ENCODE peak calls at places on chromosomes 11 and 22, in ten cellular contexts. One of them, this sample, is unnamed.

GRCh38 chr11:22752908-22753310 is 76.7 kb downstream of the SVIP start:
- DNase-seq in mesendoderm: no peak
- DNase-seq in sigmoid colon: no peak
- DNase-seq in Panc1: no peak
- DNase-seq in esophagus squamous epithelium: no peak
- DNase-seq in testis: no peak
- DNase-seq in mesenchymal stem cell: no peak
- DNase-seq in IMR-90: no peak
- DNase-seq in transverse colon: no peak
- DNase-seq in naive thymus-derived CD4-positive, alpha-beta T cell: no peak
- DNase-seq in this sample: no peak

GRCh38 chr11:113184498-113184897 is 129.9 kb upstream of the TTC12 start:
- DNase-seq in esophagus squamous epithelium: no peak
- DNase-seq in sigmoid colon: no peak
- DNase-seq in Panc1: peak; percentile 2
- DNase-seq in IMR-90: peak; percentile 56
- DNase-seq in transverse colon: no peak
- DNase-seq in testis: no peak
- DNase-seq in mesenchymal stem cell: peak; percentile 94
- DNase-seq in mesendoderm: peak; percentile 81
- DNase-seq in naive thymus-derived CD4-positive, alpha-beta T cell: no peak
- DNase-seq in this sample: no peak

GRCh38 chr22:44361391-44362126 is 48.8 kb upstream of the SHISAL1 start:
- DNase-seq in Panc1: no peak
- DNase-seq in mesenchymal stem cell: no peak
- DNase-seq in sigmoid colon: peak; percentile 63
- DNase-seq in transverse colon: no peak
- DNase-seq in naive thymus-derived CD4-positive, alpha-beta T cell: no peak
- DNase-seq in mesendoderm: no peak
- DNase-seq in IMR-90: no peak
- DNase-seq in testis: no peak
- DNase-seq in esophagus squamous epithelium: no peak
- DNase-seq in this sample: no peak

GRCh38 chr22:28923826-28924732 is 40.7 kb downstream of the ZNRF3 start:
- DNase-seq in naive thymus-derived CD4-positive, alpha-beta T cell: no peak
- DNase-seq in mesenchymal stem cell: no peak
- DNase-seq in IMR-90: no peak
- DNase-seq in sigmoid colon: no peak
- DNase-seq in testis: peak; percentile 41
- DNase-seq in mesendoderm: no peak
- DNase-seq in transverse colon: peak; percentile 38
- DNase-seq in esophagus squamous epithelium: no peak
- DNase-seq in Panc1: no peak
- DNase-seq in this sample: no peak

GRCh38 chr11:118533769-118534729 is 3.1 kb downstream of the TMEM25 start:
- DNase-seq in transverse colon: peak; percentile 57
- DNase-seq in esophagus squamous epithelium: no peak
- DNase-seq in mesendoderm: no peak
- DNase-seq in IMR-90: no peak
- DNase-seq in sigmoid colon: no peak
- DNase-seq in mesenchymal stem cell: no peak
- DNase-seq in naive thymus-derived CD4-positive, alpha-beta T cell: no peak
- DNase-seq in Panc1: no peak
- DNase-seq in testis: peak; percentile 50
- DNase-seq in this sample: no peak

GRCh38 chr11:20372081-20372480 is 8.6 kb downstream of the HTATIP2 start:
- DNase-seq in naive thymus-derived CD4-positive, alpha-beta T cell: no peak
- DNase-seq in sigmoid colon: no peak
- DNase-seq in IMR-90: no peak
- DNase-seq in transverse colon: no peak
- DNase-seq in mesenchymal stem cell: no peak
- DNase-seq in mesendoderm: no peak
- DNase-seq in testis: no peak
- DNase-seq in esophagus squamous epithelium: no peak
- DNase-seq in Panc1: no peak
- DNase-seq in this sample: no peak

GRCh38 chr11:24391165-24391564 is 105.7 kb upstream of the LUZP2 start:
- DNase-seq in naive thymus-derived CD4-positive, alpha-beta T cell: no peak
- DNase-seq in Panc1: no peak
- DNase-seq in esophagus squamous epithelium: no peak
- DNase-seq in sigmoid colon: no peak
- DNase-seq in IMR-90: peak; percentile 87
- DNase-seq in transverse colon: no peak
- DNase-seq in mesendoderm: peak; percentile 18
- DNase-seq in mesenchymal stem cell: peak; percentile 86
- DNase-seq in testis: no peak
- DNase-seq in this sample: no peak

GRCh38 chr11:102476812-102477211 is 24.2 kb upstream of the TMEM123 start:
- DNase-seq in mesendoderm: no peak
- DNase-seq in testis: no peak
- DNase-seq in esophagus squamous epithelium: no peak
- DNase-seq in mesenchymal stem cell: no peak
- DNase-seq in Panc1: no peak
- DNase-seq in IMR-90: peak; percentile 22
- DNase-seq in naive thymus-derived CD4-positive, alpha-beta T cell: peak; percentile 36
- DNase-seq in sigmoid colon: no peak
- DNase-seq in transverse colon: peak; percentile 73
- DNase-seq in this sample: no peak

GRCh38 chr22:48724899-48725298 is 1102.8 kb downstream of the BRD1 start:
- DNase-seq in mesenchymal stem cell: no peak
- DNase-seq in esophagus squamous epithelium: no peak
- DNase-seq in IMR-90: no peak
- DNase-seq in transverse colon: no peak
- DNase-seq in sigmoid colon: no peak
- DNase-seq in mesendoderm: no peak
- DNase-seq in testis: no peak
- DNase-seq in naive thymus-derived CD4-positive, alpha-beta T cell: no peak
- DNase-seq in Panc1: no peak
- DNase-seq in this sample: no peak

GRCh38 chr11:93291146-93291545 is 39.4 kb upstream of the DEUP1 start:
- DNase-seq in testis: no peak
- DNase-seq in mesendoderm: peak; percentile 45
- DNase-seq in Panc1: no peak
- DNase-seq in naive thymus-derived CD4-positive, alpha-beta T cell: no peak
- DNase-seq in IMR-90: no peak
- DNase-seq in esophagus squamous epithelium: no peak
- DNase-seq in mesenchymal stem cell: no peak
- DNase-seq in transverse colon: no peak
- DNase-seq in sigmoid colon: no peak
- DNase-seq in this sample: no peak

GRCh38 chr22:19579880-19580279 is 55.7 kb upstream of the CLDN5 start:
- DNase-seq in naive thymus-derived CD4-positive, alpha-beta T cell: peak; percentile 11
- DNase-seq in sigmoid colon: peak; percentile 74
- DNase-seq in esophagus squamous epithelium: no peak
- DNase-seq in transverse colon: peak; percentile 11
- DNase-seq in IMR-90: no peak
- DNase-seq in Panc1: no peak
- DNase-seq in testis: no peak
- DNase-seq in mesendoderm: no peak
- DNase-seq in mesenchymal stem cell: no peak
- DNase-seq in this sample: no peak

GRCh38 chr11:16001899-16002426 is 354.4 kb downstream of the SOX6 start:
- DNase-seq in Panc1: no peak
- DNase-seq in IMR-90: peak; percentile 95
- DNase-seq in testis: no peak
- DNase-seq in naive thymus-derived CD4-positive, alpha-beta T cell: no peak
- DNase-seq in mesenchymal stem cell: peak; percentile 96
- DNase-seq in transverse colon: peak; percentile 13
- DNase-seq in mesendoderm: peak; percentile 22
- DNase-seq in sigmoid colon: no peak
- DNase-seq in esophagus squamous epithelium: no peak
- DNase-seq in this sample: no peak

DNA sequence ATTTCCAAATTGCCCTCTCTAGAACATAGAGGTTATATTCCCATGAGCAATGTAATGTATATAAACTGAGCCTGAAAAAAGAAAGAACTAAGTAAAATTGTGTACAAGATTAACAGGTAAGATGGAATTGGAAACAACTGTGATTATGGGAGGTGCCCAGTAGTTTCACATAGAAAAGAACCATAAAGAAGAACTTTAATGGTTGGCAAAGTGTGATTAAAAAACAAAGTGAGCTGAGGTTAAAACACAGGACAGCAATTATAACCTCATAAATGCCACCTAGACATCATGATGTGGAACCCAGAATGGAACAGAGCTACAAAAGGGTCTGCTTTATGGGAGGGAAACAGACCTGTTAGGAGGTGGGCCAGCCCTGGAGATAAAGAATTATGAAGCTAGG is 58.6 kb downstream of the CYB5R2 start:
- DNase-seq in esophagus squamous epithelium: no peak
- DNase-seq in transverse colon: no peak
- DNase-seq in naive thymus-derived CD4-positive, alpha-beta T cell: no peak
- DNase-seq in mesenchymal stem cell: no peak
- DNase-seq in sigmoid colon: no peak
- DNase-seq in Panc1: no peak
- DNase-seq in testis: no peak
- DNase-seq in mesendoderm: no peak
- DNase-seq in IMR-90: no peak
- DNase-seq in this sample: no peak
- H3K4me1 ChIP-seq in esophagus squamous epithelium: peaks cover 13% of the 10 kb centered on the region
- H3K4me1 ChIP-seq in transverse colon: no peaks in the 10 kb centered on the region
- H3K4me1 ChIP-seq in naive thymus-derived CD4-positive, alpha-beta T cell: no peaks in the 10 kb centered on the region
- H3K4me1 ChIP-seq in mesenchymal stem cell: no peaks in the 10 kb centered on the region
- H3K4me1 ChIP-seq in sigmoid colon: no peaks in the 10 kb centered on the region
- H3K4me1 ChIP-seq in Panc1: no peaks in the 10 kb centered on the region
- H3K4me1 ChIP-seq in testis: peaks cover 11% of the 10 kb centered on the region
- H3K4me1 ChIP-seq in mesendoderm: peaks cover 10% of the 10 kb centered on the region
- H3K4me1 ChIP-seq in IMR-90: peaks cover 2% of the 10 kb centered on the region
- H3K4me1 ChIP-seq in this sample: no peaks in the 10 kb centered on the region

DNA sequence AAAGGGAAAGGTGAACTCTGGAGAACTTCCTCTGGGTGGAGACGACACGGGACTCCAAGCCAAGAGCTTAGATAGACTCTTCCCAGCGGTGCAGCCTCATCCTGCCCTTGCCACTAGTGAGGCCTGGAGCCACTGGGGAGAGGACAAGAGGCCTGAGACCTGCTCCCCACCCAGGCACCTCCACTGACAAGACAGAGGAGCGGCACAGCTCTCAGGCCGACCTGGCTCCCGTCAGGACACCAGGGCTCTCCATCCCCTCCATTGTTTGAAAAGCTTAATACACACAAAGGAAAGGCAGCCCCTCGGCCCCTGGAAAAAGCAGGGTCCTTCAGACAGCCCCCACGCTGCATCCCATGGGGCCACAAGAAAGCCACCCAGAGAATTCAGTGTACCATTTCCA is 29.6 kb downstream of the POLDIP3 start:
- DNase-seq in testis: no peak
- DNase-seq in mesenchymal stem cell: no peak
- DNase-seq in transverse colon: no peak
- DNase-seq in mesendoderm: no peak
- DNase-seq in esophagus squamous epithelium: no peak
- DNase-seq in sigmoid colon: no peak
- DNase-seq in IMR-90: no peak
- DNase-seq in naive thymus-derived CD4-positive, alpha-beta T cell: no peak
- DNase-seq in Panc1: no peak
- DNase-seq in this sample: no peak
- H3K36me3 ChIP-seq in testis: no peaks in the 10 kb centered on the region
- H3K36me3 ChIP-seq in mesenchymal stem cell: peaks cover 73% of the 10 kb centered on the region
- H3K36me3 ChIP-seq in transverse colon: peaks cover 56% of the 10 kb centered on the region
- H3K36me3 ChIP-seq in mesendoderm: peaks cover 19% of the 10 kb centered on the region
- H3K36me3 ChIP-seq in esophagus squamous epithelium: peaks cover 20% of the 10 kb centered on the region
- H3K36me3 ChIP-seq in sigmoid colon: peaks cover 42% of the 10 kb centered on the region
- H3K36me3 ChIP-seq in IMR-90: peaks cover 49% of the 10 kb centered on the region
- H3K36me3 ChIP-seq in naive thymus-derived CD4-positive, alpha-beta T cell: peaks cover 64% of the 10 kb centered on the region
- H3K36me3 ChIP-seq in Panc1: no peaks in the 10 kb centered on the region
- H3K36me3 ChIP-seq in this sample: peaks cover 56% of the 10 kb centered on the region

DNA sequence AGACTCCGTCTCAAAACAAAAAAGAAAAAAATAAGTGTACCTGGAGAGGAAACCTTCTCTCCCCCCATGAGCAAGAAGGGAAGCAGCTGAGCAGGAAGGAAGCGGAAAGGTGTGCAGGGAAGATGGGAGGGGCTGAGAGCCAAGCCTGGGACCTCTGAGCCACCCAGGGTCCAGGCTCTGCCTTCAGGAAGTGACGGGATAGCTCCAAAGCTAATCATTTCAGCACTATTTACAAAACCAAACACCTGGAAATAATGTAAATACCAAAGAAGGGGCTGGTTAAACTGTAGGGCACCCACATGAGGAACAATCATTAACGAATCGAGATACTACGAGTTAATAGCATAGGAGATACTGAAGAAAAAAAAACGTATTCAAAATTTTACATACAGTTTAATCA is 27.9 kb downstream of the ARRB1 start:
- DNase-seq in naive thymus-derived CD4-positive, alpha-beta T cell: no peak
- DNase-seq in IMR-90: no peak
- DNase-seq in transverse colon: peak; percentile 68
- DNase-seq in mesendoderm: peak; percentile 31
- DNase-seq in mesenchymal stem cell: no peak
- DNase-seq in sigmoid colon: no peak
- DNase-seq in esophagus squamous epithelium: no peak
- DNase-seq in Panc1: no peak
- DNase-seq in testis: no peak
- DNase-seq in this sample: no peak
- H3K4me1 ChIP-seq in naive thymus-derived CD4-positive, alpha-beta T cell: peaks cover 39% of the 10 kb centered on the region
- H3K4me1 ChIP-seq in IMR-90: peaks cover 14% of the 10 kb centered on the region
- H3K4me1 ChIP-seq in transverse colon: peaks cover 55% of the 10 kb centered on the region
- H3K4me1 ChIP-seq in mesendoderm: peaks cover 14% of the 10 kb centered on the region
- H3K4me1 ChIP-seq in mesenchymal stem cell: peaks cover 29% of the 10 kb centered on the region
- H3K4me1 ChIP-seq in sigmoid colon: peaks cover 51% of the 10 kb centered on the region
- H3K4me1 ChIP-seq in esophagus squamous epithelium: peaks cover 40% of the 10 kb centered on the region
- H3K4me1 ChIP-seq in Panc1: peaks cover 89% of the 10 kb centered on the region
- H3K4me1 ChIP-seq in testis: peaks cover 27% of the 10 kb centered on the region
- H3K4me1 ChIP-seq in this sample: no peaks in the 10 kb centered on the region

GRCh38 chr22:38504731-38505594 is 1.1 kb downstream of the DDX17 start:
- DNase-seq in testis: peak; percentile 71
- DNase-seq in Panc1: no peak
- DNase-seq in naive thymus-derived CD4-positive, alpha-beta T cell: peak; percentile 39
- DNase-seq in mesendoderm: peak; percentile 82
- DNase-seq in sigmoid colon: peak; percentile 78
- DNase-seq in IMR-90: peak; percentile 48
- DNase-seq in transverse colon: peak; percentile 66
- DNase-seq in mesenchymal stem cell: peak; percentile 71
- DNase-seq in esophagus squamous epithelium: no peak
- DNase-seq in this sample: peak; percentile 74

GRCh38 chr22:38501797-38502672 is 4.1 kb downstream of the DDX17 start:
- DNase-seq in Panc1: no peak
- DNase-seq in sigmoid colon: no peak
- DNase-seq in IMR-90: no peak
- DNase-seq in transverse colon: no peak
- DNase-seq in esophagus squamous epithelium: no peak
- DNase-seq in naive thymus-derived CD4-positive, alpha-beta T cell: no peak
- DNase-seq in mesenchymal stem cell: no peak
- DNase-seq in mesendoderm: no peak
- DNase-seq in testis: no peak
- DNase-seq in this sample: no peak

GRCh38 chr22:38505595-38506117 is 455 bp downstream of the DDX17 start:
- DNase-seq in testis: peak; percentile 76
- DNase-seq in mesenchymal stem cell: peak; percentile 72
- DNase-seq in naive thymus-derived CD4-positive, alpha-beta T cell: no peak
- DNase-seq in sigmoid colon: peak; percentile 91
- DNase-seq in IMR-90: peak; percentile 46
- DNase-seq in Panc1: no peak
- DNase-seq in mesendoderm: peak; percentile 61
- DNase-seq in transverse colon: peak; percentile 74
- DNase-seq in esophagus squamous epithelium: no peak
- DNase-seq in this sample: no peak

GRCh38 chr22:38506118-38506962 is at the start of gene DDX17:
- DNase-seq in mesendoderm: peak; percentile 98
- DNase-seq in esophagus squamous epithelium: peak; percentile 87
- DNase-seq in sigmoid colon: peak; percentile 98
- DNase-seq in mesenchymal stem cell: peak; percentile 97
- DNase-seq in testis: peak; percentile 97
- DNase-seq in IMR-90: peak; percentile 97
- DNase-seq in naive thymus-derived CD4-positive, alpha-beta T cell: peak; percentile 96
- DNase-seq in Panc1: peak; percentile 89
- DNase-seq in transverse colon: peak; percentile 95
- DNase-seq in this sample: peak; percentile 77

GRCh38 chr22:38503021-38503420 is 3.1 kb downstream of the DDX17 start:
- DNase-seq in naive thymus-derived CD4-positive, alpha-beta T cell: no peak
- DNase-seq in IMR-90: no peak
- DNase-seq in esophagus squamous epithelium: no peak
- DNase-seq in transverse colon: no peak
- DNase-seq in Panc1: no peak
- DNase-seq in testis: no peak
- DNase-seq in sigmoid colon: no peak
- DNase-seq in mesendoderm: no peak
- DNase-seq in mesenchymal stem cell: no peak
- DNase-seq in this sample: no peak
- H3K36me3 ChIP-seq in naive thymus-derived CD4-positive, alpha-beta T cell: peaks cover 35% of the 10 kb centered on the region
- H3K36me3 ChIP-seq in IMR-90: peaks cover 34% of the 10 kb centered on the region
- H3K36me3 ChIP-seq in esophagus squamous epithelium: peaks cover 18% of the 10 kb centered on the region
- H3K36me3 ChIP-seq in transverse colon: peaks cover 24% of the 10 kb centered on the region
- H3K36me3 ChIP-seq in Panc1: peaks cover 44% of the 10 kb centered on the region
- H3K36me3 ChIP-seq in testis: no peaks in the 10 kb centered on the region
- H3K36me3 ChIP-seq in sigmoid colon: peaks cover 33% of the 10 kb centered on the region
- H3K36me3 ChIP-seq in mesendoderm: peaks cover 10% of the 10 kb centered on the region
- H3K36me3 ChIP-seq in mesenchymal stem cell: peaks cover 57% of the 10 kb centered on the region
- H3K36me3 ChIP-seq in this sample: peaks cover 43% of the 10 kb centered on the region

This sample was measured in ascending aorta.